ENCODE peak calls at places on chromosomes 11 and 22, in nine cellular contexts. One of them, this sample, is unnamed.

GRCh38 chr11:3199537-3200295 is 18.9 kb downstream of the MRGPRG start:
- DNase-seq in RPMI8226: no peak
- DNase-seq in activated CD4-positive, alpha-beta memory T cell treated with anti-CD3 and anti-CD28 coated beads for 36 hours: no peak
- DNase-seq in T-helper 2 cell: no peak
- DNase-seq in GM04504: no peak
- DNase-seq in activated T-cell treated with anti-CD3 and anti-CD28 coated beads for 4 hours: no peak
- DNase-seq in pons: no peak
- DNase-seq in sciatic nerve: no peak
- DNase-seq in NCI-H1092 treated with DMSO at 0.1 percent for 48 hours: no peak
- DNase-seq in this sample: no peak

GRCh38 chr11:112753706-112754105 is 207.5 kb upstream of the NCAM1 start:
- DNase-seq in activated CD4-positive, alpha-beta memory T cell treated with anti-CD3 and anti-CD28 coated beads for 36 hours: no peak
- DNase-seq in sciatic nerve: no peak
- DNase-seq in GM04504: no peak
- DNase-seq in RPMI8226: no peak
- DNase-seq in NCI-H1092 treated with DMSO at 0.1 percent for 48 hours: no peak
- DNase-seq in T-helper 2 cell: no peak
- DNase-seq in pons: no peak
- DNase-seq in activated T-cell treated with anti-CD3 and anti-CD28 coated beads for 4 hours: no peak
- DNase-seq in this sample: no peak

GRCh38 chr11:68373810-68374501 is 61.6 kb downstream of the LRP5 start:
- DNase-seq in GM04504: no peak
- DNase-seq in activated T-cell treated with anti-CD3 and anti-CD28 coated beads for 4 hours: no peak
- DNase-seq in pons: peak
- DNase-seq in T-helper 2 cell: no peak
- DNase-seq in activated CD4-positive, alpha-beta memory T cell treated with anti-CD3 and anti-CD28 coated beads for 36 hours: no peak
- DNase-seq in RPMI8226: no peak
- DNase-seq in sciatic nerve: no peak
- DNase-seq in NCI-H1092 treated with DMSO at 0.1 percent for 48 hours: peak
- DNase-seq in this sample: no peak

GRCh38 chr11:46308632-46309419 is 31.4 kb downstream of the CREB3L1 start:
- DNase-seq in GM04504: no peak
- DNase-seq in NCI-H1092 treated with DMSO at 0.1 percent for 48 hours: peak
- DNase-seq in pons: peak
- DNase-seq in RPMI8226: peak
- DNase-seq in activated CD4-positive, alpha-beta memory T cell treated with anti-CD3 and anti-CD28 coated beads for 36 hours: peak
- DNase-seq in sciatic nerve: peak
- DNase-seq in T-helper 2 cell: peak
- DNase-seq in activated T-cell treated with anti-CD3 and anti-CD28 coated beads for 4 hours: peak
- DNase-seq in this sample: no peak

GRCh38 chr11:85718126-85718943 is 32.3 kb upstream of the CCDC89 start:
- DNase-seq in pons: peak
- DNase-seq in RPMI8226: no peak
- DNase-seq in activated CD4-positive, alpha-beta memory T cell treated with anti-CD3 and anti-CD28 coated beads for 36 hours: no peak
- DNase-seq in GM04504: no peak
- DNase-seq in NCI-H1092 treated with DMSO at 0.1 percent for 48 hours: no peak
- DNase-seq in T-helper 2 cell: no peak
- DNase-seq in activated T-cell treated with anti-CD3 and anti-CD28 coated beads for 4 hours: no peak
- DNase-seq in sciatic nerve: no peak
- DNase-seq in this sample: no peak

GRCh38 chr22:20178922-20179227 is 28.0 kb upstream of the CCDC188 start:
- DNase-seq in T-helper 2 cell: no peak
- DNase-seq in NCI-H1092 treated with DMSO at 0.1 percent for 48 hours: no peak
- DNase-seq in activated T-cell treated with anti-CD3 and anti-CD28 coated beads for 4 hours: no peak
- DNase-seq in activated CD4-positive, alpha-beta memory T cell treated with anti-CD3 and anti-CD28 coated beads for 36 hours: no peak
- DNase-seq in RPMI8226: no peak
- DNase-seq in sciatic nerve: no peak
- DNase-seq in pons: no peak
- DNase-seq in GM04504: no peak
- DNase-seq in this sample: no peak

GRCh38 chr11:7575841-7576451 is 62.1 kb downstream of the PPFIBP2 start:
- DNase-seq in NCI-H1092 treated with DMSO at 0.1 percent for 48 hours: no peak
- DNase-seq in RPMI8226: no peak
- DNase-seq in GM04504: no peak
- DNase-seq in T-helper 2 cell: no peak
- DNase-seq in sciatic nerve: no peak
- DNase-seq in activated CD4-positive, alpha-beta memory T cell treated with anti-CD3 and anti-CD28 coated beads for 36 hours: peak
- DNase-seq in activated T-cell treated with anti-CD3 and anti-CD28 coated beads for 4 hours: no peak
- DNase-seq in pons: no peak
- DNase-seq in this sample: no peak

GRCh38 chr11:65442952-65443351 is 20.4 kb downstream of the NEAT1 start:
- DNase-seq in activated T-cell treated with anti-CD3 and anti-CD28 coated beads for 4 hours: no peak
- DNase-seq in RPMI8226: peak
- DNase-seq in NCI-H1092 treated with DMSO at 0.1 percent for 48 hours: no peak
- DNase-seq in pons: peak
- DNase-seq in sciatic nerve: peak
- DNase-seq in activated CD4-positive, alpha-beta memory T cell treated with anti-CD3 and anti-CD28 coated beads for 36 hours: no peak
- DNase-seq in T-helper 2 cell: no peak
- DNase-seq in GM04504: no peak
- DNase-seq in this sample: no peak

GRCh38 chr22:37569009-37569920 is 9.0 kb downstream of the CDC42EP1 start:
- DNase-seq in pons: peak
- DNase-seq in sciatic nerve: no peak
- DNase-seq in activated T-cell treated with anti-CD3 and anti-CD28 coated beads for 4 hours: no peak
- DNase-seq in RPMI8226: no peak
- DNase-seq in GM04504: no peak
- DNase-seq in activated CD4-positive, alpha-beta memory T cell treated with anti-CD3 and anti-CD28 coated beads for 36 hours: no peak
- DNase-seq in NCI-H1092 treated with DMSO at 0.1 percent for 48 hours: no peak
- DNase-seq in T-helper 2 cell: no peak
- DNase-seq in this sample: no peak

GRCh38 chr11:28834877-28835276 is 726.7 kb downstream of the METTL15 start:
- DNase-seq in RPMI8226: no peak
- DNase-seq in T-helper 2 cell: no peak
- DNase-seq in activated T-cell treated with anti-CD3 and anti-CD28 coated beads for 4 hours: no peak
- DNase-seq in pons: no peak
- DNase-seq in NCI-H1092 treated with DMSO at 0.1 percent for 48 hours: no peak
- DNase-seq in activated CD4-positive, alpha-beta memory T cell treated with anti-CD3 and anti-CD28 coated beads for 36 hours: no peak
- DNase-seq in sciatic nerve: no peak
- DNase-seq in GM04504: no peak
- DNase-seq in this sample: no peak

GRCh38 chr11:12380565-12381325 is 3.4 kb downstream of the PARVA start:
- DNase-seq in activated T-cell treated with anti-CD3 and anti-CD28 coated beads for 4 hours: no peak
- DNase-seq in T-helper 2 cell: no peak
- DNase-seq in sciatic nerve: no peak
- DNase-seq in pons: no peak
- DNase-seq in NCI-H1092 treated with DMSO at 0.1 percent for 48 hours: no peak
- DNase-seq in activated CD4-positive, alpha-beta memory T cell treated with anti-CD3 and anti-CD28 coated beads for 36 hours: no peak
- DNase-seq in GM04504: no peak
- DNase-seq in RPMI8226: no peak
- DNase-seq in this sample: no peak

GRCh38 chr11:13923716-13924650 is 38.5 kb upstream of the SPON1 start:
- DNase-seq in RPMI8226: no peak
- DNase-seq in NCI-H1092 treated with DMSO at 0.1 percent for 48 hours: no peak
- DNase-seq in pons: no peak
- DNase-seq in GM04504: no peak
- DNase-seq in T-helper 2 cell: no peak
- DNase-seq in activated T-cell treated with anti-CD3 and anti-CD28 coated beads for 4 hours: no peak
- DNase-seq in sciatic nerve: no peak
- DNase-seq in activated CD4-positive, alpha-beta memory T cell treated with anti-CD3 and anti-CD28 coated beads for 36 hours: no peak
- DNase-seq in this sample: no peak

GRCh38 chr22:17119481-17120202 is 1.5 kb downstream of the TMEM121B start:
- DNase-seq in pons: no peak
- DNase-seq in GM04504: no peak
- DNase-seq in activated T-cell treated with anti-CD3 and anti-CD28 coated beads for 4 hours: no peak
- DNase-seq in T-helper 2 cell: no peak
- DNase-seq in RPMI8226: no peak
- DNase-seq in sciatic nerve: no peak
- DNase-seq in NCI-H1092 treated with DMSO at 0.1 percent for 48 hours: no peak
- DNase-seq in activated CD4-positive, alpha-beta memory T cell treated with anti-CD3 and anti-CD28 coated beads for 36 hours: peak
- DNase-seq in this sample: no peak

GRCh38 chr11:59259047-59259446 is 46.3 kb upstream of the MPEG1 start:
- DNase-seq in activated CD4-positive, alpha-beta memory T cell treated with anti-CD3 and anti-CD28 coated beads for 36 hours: no peak
- DNase-seq in GM04504: no peak
- DNase-seq in RPMI8226: no peak
- DNase-seq in sciatic nerve: no peak
- DNase-seq in pons: no peak
- DNase-seq in activated T-cell treated with anti-CD3 and anti-CD28 coated beads for 4 hours: no peak
- DNase-seq in T-helper 2 cell: no peak
- DNase-seq in NCI-H1092 treated with DMSO at 0.1 percent for 48 hours: no peak
- DNase-seq in this sample: no peak

GRCh38 chr11:44702897-44703296 is 23.9 kb upstream of the TSPAN18 start:
- DNase-seq in sciatic nerve: no peak
- DNase-seq in activated CD4-positive, alpha-beta memory T cell treated with anti-CD3 and anti-CD28 coated beads for 36 hours: no peak
- DNase-seq in activated T-cell treated with anti-CD3 and anti-CD28 coated beads for 4 hours: no peak
- DNase-seq in RPMI8226: no peak
- DNase-seq in NCI-H1092 treated with DMSO at 0.1 percent for 48 hours: no peak
- DNase-seq in GM04504: no peak
- DNase-seq in T-helper 2 cell: no peak
- DNase-seq in pons: no peak
- DNase-seq in this sample: no peak